ENCODE peak calls at places on chromosomes 5 and 9, in four cellular contexts. O is H1, T is K562, N is WTC11. D is an unnamed sample.

GRCh38 chr5:118447350-118447749 is 541.0 kb downstream of the DTWD2 start:
- DNase-seq in N (no peak), T (no peak), O (no peak), D (no peak)

GRCh38 chr9:83355729-83356128 is 182.5 kb downstream of the FRMD3 start:
- DNase-seq in O (no peak), N (no peak), T (no peak), D (no peak)

GRCh38 chr5:98639258-98639657 is 134.2 kb upstream of the RGMB start:
- DNase-seq in N (no peak), T (no peak), O (no peak), D (no peak)

GRCh38 chr9:127308559-127309429 is 44.2 kb downstream of the GARNL3 start:
- DNase-seq in T (no peak), N (no peak), O (no peak), D (peak; percentile 53)

GRCh38 chr5:82364497-82364896 is 86.3 kb upstream of the RPS23 start:
- DNase-seq in T (peak; percentile 63), O (no peak), N (no peak), D (no peak)

GRCh38 chr5:7844901-7845300 is 6.0 kb downstream of the CFAP90 start:
- DNase-seq in T (no peak), N (no peak), O (no peak), D (no peak)

GRCh38 chr9:96317335-96317980 is 15.5 kb upstream of the HSD17B3 start:
- DNase-seq in T (peak; percentile 72), O (no peak), N (no peak), D (peak; percentile 27)

GRCh38 chr5:170307575-170308465 is 10.2 kb upstream of the LCP2 start:
- DNase-seq in N (no peak), T (peak; percentile 83), O (no peak), D (no peak)

GRCh38 chr5:400282-401215 is 42.4 kb upstream of the EXOC3 start:
- DNase-seq in N (peak; percentile 39), O (no peak), T (no peak), D (no peak)

GRCh38 chr5:59342181-59342580 is 551.3 kb downstream of the PDE4D start:
- DNase-seq in O (no peak), T (no peak), N (no peak), D (no peak)

GRCh38 chr5:14187660-14188059 is 44.5 kb downstream of the TRIO start:
- DNase-seq in N (no peak), T (no peak), O (no peak), D (no peak)

GRCh38 chr5:81046041-81046440 is 85.9 kb downstream of the RASGRF2 start:
- DNase-seq in T (no peak), O (no peak), N (no peak), D (no peak)

GRCh38 chr9:90433398-90433890 is 209.2 kb downstream of the DIRAS2 start:
- DNase-seq in N (peak; percentile 91), O (peak; percentile 88), T (peak; percentile 13), D (no peak)
- TF ChIP-seq ATF2 in N (no peak), O (no peak), T (no peak), D (no peak)

GRCh38 chr5:64347308-64347707 is 158.5 kb upstream of the RGS7BP start:
- DNase-seq in N (no peak), T (no peak), O (no peak), D (no peak)
- TF ChIP-seq JUN in N (no peak), T (no peak), O (no peak), D (no peak)

GRCh38 chr9:136333045-136333444 is 5.7 kb downstream of the GPSM1 start:
- DNase-seq in O (no peak), N (no peak), T (no peak), D (no peak)

GRCh38 chr9:136333486-136333885 is 6.1 kb downstream of the GPSM1 start:
- DNase-seq in N (no peak), T (no peak), O (no peak), D (no peak)

GRCh38 chr9:136335296-136336155 is 8.2 kb downstream of the GPSM1 start:
- DNase-seq in O (no peak), T (no peak), N (no peak), D (no peak)

GRCh38 chr9:136336156-136336860 is 9.0 kb downstream of the GPSM1 start:
- DNase-seq in N (no peak), O (no peak), T (no peak), D (no peak)

GRCh38 chr9:136334541-136334940 is 7.2 kb downstream of the GPSM1 start:
- DNase-seq in T (no peak), N (no peak), O (no peak), D (no peak)
- TF ChIP-seq ATF2 in T (no peak), N (no peak), O (no peak), D (no peak)

GRCh38 chr9:137630684-137631083 is 11.9 kb downstream of the EHMT1 start:
- DNase-seq in N (no peak), T (no peak), O (no peak), D (no peak)
- TF ChIP-seq JUN in N (no peak), T (no peak), O (no peak), D (no peak)

GRCh38 chr9:134955156-134955555 is 37.4 kb upstream of the FCN1 start:
- DNase-seq in T (no peak), O (no peak), N (no peak), D (no peak)

GRCh38 chr9:134959126-134959970 is 41.6 kb upstream of the FCN1 start:
- DNase-seq in T (no peak), O (no peak), N (peak; percentile 3), D (no peak)

GRCh38 chr9:134957945-134958227 is 40.2 kb upstream of the FCN1 start:
- DNase-seq in O (no peak), N (no peak), T (no peak), D (no peak)

GRCh38 chr9:134955801-134956200 is 38.1 kb upstream of the FCN1 start:
- DNase-seq in N (no peak), O (no peak), T (no peak), D (no peak)

GRCh38 chr9:134957165-134957944 is 39.6 kb upstream of the FCN1 start:
- DNase-seq in O (no peak), T (no peak), N (no peak), D (no peak)
- TF ChIP-seq ATF2 in O (no peak), T (no peak), N (no peak), D (no peak)

DNA sequence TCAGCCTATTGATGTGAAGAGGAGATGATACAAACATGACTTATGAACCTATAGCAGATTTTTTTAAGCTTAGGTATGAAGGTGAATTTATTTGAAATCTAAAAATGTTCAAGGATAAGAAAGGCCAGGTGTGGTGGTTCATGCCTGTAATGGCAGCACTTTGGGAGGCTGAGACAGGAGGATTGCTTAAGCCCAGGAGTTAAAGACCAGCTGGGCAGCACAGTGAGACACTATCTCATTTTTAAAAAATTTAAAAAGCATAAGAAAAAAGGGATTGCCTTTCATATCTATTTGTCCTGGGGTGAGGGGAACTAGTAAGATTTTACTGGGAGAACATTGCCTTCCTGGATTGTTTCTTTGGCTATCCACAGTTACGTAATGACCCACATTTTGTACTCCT is 40.8 kb upstream of the SRP19 start:
- DNase-seq in O (no peak), N (no peak), T (no peak), D (no peak)
- TF ChIP-seq JUN in O (no peak), N (no peak), T (no peak), D (no peak)

DNA sequence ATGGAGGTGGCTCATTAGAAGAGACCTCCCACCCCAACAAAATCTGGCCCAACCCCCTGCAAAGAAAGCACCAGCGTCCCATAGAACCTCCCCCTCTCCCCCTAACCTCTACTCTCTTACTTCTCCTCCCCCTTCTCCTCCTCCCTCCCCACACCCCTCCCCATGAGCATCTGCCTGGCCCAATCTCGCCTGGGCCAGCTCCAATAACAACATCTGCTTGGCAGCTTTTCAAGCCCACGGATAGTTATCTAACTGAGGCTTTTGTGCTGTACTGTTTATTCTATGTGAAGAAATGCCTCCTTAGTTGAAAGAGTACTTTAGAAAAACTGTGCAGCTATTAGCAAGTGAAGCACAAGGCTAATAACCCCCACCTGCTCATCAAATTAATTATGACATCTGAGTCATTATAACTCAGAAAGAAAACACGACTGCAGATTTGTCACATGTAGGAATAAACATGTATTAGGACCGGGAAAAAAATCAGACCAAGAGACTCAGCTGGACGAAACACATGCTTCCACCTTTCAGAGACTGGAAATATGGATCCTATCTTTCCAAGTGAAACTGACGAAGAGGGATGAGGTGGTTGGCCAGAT is 42.8 kb downstream of the NFIB start:
- DNase-seq in N (peak; percentile 16), T (peak; percentile 71), O (no peak), D (peak; percentile 64)
- TF ChIP-seq ATF2 in N (no peak), T (no peak), O (no peak), D (no peak)

GRCh38 chr5:107425541-107426031 is 245.2 kb downstream of the EFNA5 start:
- DNase-seq in N (no peak), O (no peak), T (no peak), D (no peak)
- TF ChIP-seq JUN in N (no peak), O (no peak), T (no peak), D (no peak)

D was measured in HepG2.